ENCODE peak calls at places on chromosomes 1 and 21, in four cellular contexts. One of them, this sample, is unnamed.

GRCh38 chr1:87410771-87411170 is 82.1 kb downstream of the LMO4 start:
- DNase-seq in stimulated activated CD8-positive, alpha-beta memory T cell treated with anti-CD3 and anti-CD28 coated beads, Interleukin-4, amount 100 ng/mL, for 4 hours: no peak
- DNase-seq in keratinocyte: no peak
- DNase-seq in posterior cingulate gyrus: peak; percentile 86
- DNase-seq in this sample: peak; percentile 93

GRCh38 chr1:1399870-1400575 is 888 bp upstream of the CCNL2 start:
- DNase-seq in stimulated activated CD8-positive, alpha-beta memory T cell treated with anti-CD3 and anti-CD28 coated beads, Interleukin-4, amount 100 ng/mL, for 4 hours: no peak
- DNase-seq in keratinocyte: no peak
- DNase-seq in posterior cingulate gyrus: no peak
- DNase-seq in this sample: no peak

GRCh38 chr1:218705911-218706893 is 361.1 kb downstream of the TGFB2 start:
- DNase-seq in stimulated activated CD8-positive, alpha-beta memory T cell treated with anti-CD3 and anti-CD28 coated beads, Interleukin-4, amount 100 ng/mL, for 4 hours: no peak
- DNase-seq in keratinocyte: peak; percentile 99
- DNase-seq in posterior cingulate gyrus: no peak
- DNase-seq in this sample: no peak

GRCh38 chr1:209728466-209728865 is 23.8 kb downstream of the HSD11B1 start:
- DNase-seq in stimulated activated CD8-positive, alpha-beta memory T cell treated with anti-CD3 and anti-CD28 coated beads, Interleukin-4, amount 100 ng/mL, for 4 hours: no peak
- DNase-seq in keratinocyte: no peak
- DNase-seq in posterior cingulate gyrus: no peak
- DNase-seq in this sample: peak; percentile 70

GRCh38 chr1:225735252-225736149 is 42.1 kb upstream of the SRP9 start:
- DNase-seq in stimulated activated CD8-positive, alpha-beta memory T cell treated with anti-CD3 and anti-CD28 coated beads, Interleukin-4, amount 100 ng/mL, for 4 hours: no peak
- DNase-seq in keratinocyte: peak; percentile 80
- DNase-seq in posterior cingulate gyrus: peak; percentile 34
- DNase-seq in this sample: no peak

GRCh38 chr1:27144920-27145661 is 9.8 kb downstream of the SLC9A1 start:
- DNase-seq in stimulated activated CD8-positive, alpha-beta memory T cell treated with anti-CD3 and anti-CD28 coated beads, Interleukin-4, amount 100 ng/mL, for 4 hours: no peak
- DNase-seq in keratinocyte: no peak
- DNase-seq in posterior cingulate gyrus: no peak
- DNase-seq in this sample: no peak

GRCh38 chr21:28883931-28884330 is 108.7 kb downstream of the LTN1 start:
- DNase-seq in stimulated activated CD8-positive, alpha-beta memory T cell treated with anti-CD3 and anti-CD28 coated beads, Interleukin-4, amount 100 ng/mL, for 4 hours: no peak
- DNase-seq in keratinocyte: no peak
- DNase-seq in posterior cingulate gyrus: no peak
- DNase-seq in this sample: no peak

GRCh38 chr1:99849413-99849743 is 783 bp upstream of the AGL start:
- DNase-seq in stimulated activated CD8-positive, alpha-beta memory T cell treated with anti-CD3 and anti-CD28 coated beads, Interleukin-4, amount 100 ng/mL, for 4 hours: no peak
- DNase-seq in keratinocyte: no peak
- DNase-seq in posterior cingulate gyrus: no peak
- DNase-seq in this sample: no peak

GRCh38 chr1:45442272-45442671 is 48.7 kb downstream of the TESK2 start:
- DNase-seq in stimulated activated CD8-positive, alpha-beta memory T cell treated with anti-CD3 and anti-CD28 coated beads, Interleukin-4, amount 100 ng/mL, for 4 hours: no peak
- DNase-seq in keratinocyte: no peak
- DNase-seq in posterior cingulate gyrus: no peak
- DNase-seq in this sample: no peak

GRCh38 chr1:208098758-208099157 is 145.4 kb downstream of the PLXNA2 start:
- DNase-seq in stimulated activated CD8-positive, alpha-beta memory T cell treated with anti-CD3 and anti-CD28 coated beads, Interleukin-4, amount 100 ng/mL, for 4 hours: no peak
- DNase-seq in keratinocyte: no peak
- DNase-seq in posterior cingulate gyrus: no peak
- DNase-seq in this sample: no peak

GRCh38 chr1:155134858-155135415 is 715 bp upstream of the SLC50A1 start:
- DNase-seq in stimulated activated CD8-positive, alpha-beta memory T cell treated with anti-CD3 and anti-CD28 coated beads, Interleukin-4, amount 100 ng/mL, for 4 hours: peak; percentile 43
- DNase-seq in keratinocyte: peak; percentile 83
- DNase-seq in posterior cingulate gyrus: no peak
- DNase-seq in this sample: peak; percentile 51

GRCh38 chr1:200659269-200659668 is 10.4 kb downstream of the DDX59 start:
- DNase-seq in stimulated activated CD8-positive, alpha-beta memory T cell treated with anti-CD3 and anti-CD28 coated beads, Interleukin-4, amount 100 ng/mL, for 4 hours: no peak
- DNase-seq in keratinocyte: peak; percentile 97
- DNase-seq in posterior cingulate gyrus: no peak
- DNase-seq in this sample: no peak

GRCh38 chr1:83999316-83999819 is 436 bp upstream of the TTLL7 start:
- DNase-seq in stimulated activated CD8-positive, alpha-beta memory T cell treated with anti-CD3 and anti-CD28 coated beads, Interleukin-4, amount 100 ng/mL, for 4 hours: peak; percentile 17
- DNase-seq in keratinocyte: no peak
- DNase-seq in posterior cingulate gyrus: peak; percentile 83
- DNase-seq in this sample: peak; percentile 91

GRCh38 chr1:159091547-159092397 is 15.2 kb upstream of the AIM2 start:
- DNase-seq in stimulated activated CD8-positive, alpha-beta memory T cell treated with anti-CD3 and anti-CD28 coated beads, Interleukin-4, amount 100 ng/mL, for 4 hours: no peak
- DNase-seq in keratinocyte: peak; percentile 82
- DNase-seq in posterior cingulate gyrus: no peak
- DNase-seq in this sample: no peak

GRCh38 chr1:9235560-9235959 is 986 bp downstream of the H6PD start:
- DNase-seq in stimulated activated CD8-positive, alpha-beta memory T cell treated with anti-CD3 and anti-CD28 coated beads, Interleukin-4, amount 100 ng/mL, for 4 hours: no peak
- DNase-seq in keratinocyte: no peak
- DNase-seq in posterior cingulate gyrus: no peak
- DNase-seq in this sample: no peak

GRCh38 chr21:22993144-22993543 is 1994.9 kb downstream of the NCAM2 start:
- DNase-seq in stimulated activated CD8-positive, alpha-beta memory T cell treated with anti-CD3 and anti-CD28 coated beads, Interleukin-4, amount 100 ng/mL, for 4 hours: no peak
- DNase-seq in keratinocyte: no peak
- DNase-seq in posterior cingulate gyrus: no peak
- DNase-seq in this sample: no peak